ENCODE peak calls at places on chromosomes 4 and X, in five cellular contexts. U, L, F, C and T are unnamed samples.

GRCh38 chrX:109654710-109655109 is 29.7 kb upstream of the KCNE5 start:
- DNase-seq in F (no peak), U (no peak), C (no peak), L (no peak), T (no peak)

GRCh38 chrX:115978068-115978467 is 192.5 kb upstream of the AGTR2 start:
- DNase-seq in L (no peak), U (no peak), C (no peak), F (no peak), T (no peak)

GRCh38 chrX:10015711-10016515 is 48.8 kb downstream of the CLDN34 start:
- DNase-seq in U (no peak), F (peak; percentile 49), C (no peak), L (peak; percentile 65), T (peak; percentile 34)

GRCh38 chr4:107278791-107279481 is 242.8 kb upstream of the DKK2 start:
- DNase-seq in C (no peak), L (no peak), U (peak; percentile 45), F (no peak), T (no peak)

GRCh38 chrX:119539872-119540271 is 25.3 kb downstream of the STEEP1 start:
- DNase-seq in C (no peak), F (no peak), U (no peak), L (no peak), T (no peak)

GRCh38 chrX:149819371-149819770 is 37.6 kb downstream of the MAGEA9 start:
- DNase-seq in L (no peak), F (no peak), U (peak; percentile 67), C (peak; percentile 89), T (no peak)

GRCh38 chrX:95058815-95059214 is 1384.8 kb downstream of the FAM133A start:
- DNase-seq in F (no peak), C (peak; percentile 72), U (peak; percentile 85), L (no peak), T (no peak)

GRCh38 chr4:173505924-173506779 is 23.9 kb downstream of the HAND2 start:
- DNase-seq in C (no peak), F (peak; percentile 61), U (no peak), L (peak; percentile 81), T (peak; percentile 62)

GRCh38 chr4:15956179-15956850 is 6.7 kb downstream of the FGFBP2 start:
- DNase-seq in U (peak; percentile 23), C (peak; percentile 68), F (peak; percentile 84), L (peak; percentile 90), T (peak; percentile 88)

GRCh38 chr4:7435411-7436095 is 823 bp upstream of the PSAPL1 start:
- DNase-seq in L (no peak), U (peak; percentile 26), F (peak; percentile 77), C (no peak), T (peak; percentile 59)

GRCh38 chr4:183099537-183100297 is 660 bp downstream of the WWC2 start:
- DNase-seq in C (peak; percentile 35), L (peak; percentile 83), F (peak; percentile 73), U (no peak), T (peak; percentile 7)

GRCh38 chr4:111847256-111848108 is 297.8 kb upstream of the FAM241A start:
- DNase-seq in L (peak; percentile 23), U (no peak), F (peak; percentile 8), C (no peak), T (no peak)

GRCh38 chr4:147285751-147286150 is 195.1 kb upstream of the EDNRA start:
- DNase-seq in F (no peak), U (no peak), C (no peak), L (no peak), T (no peak)

GRCh38 chrX:15107367-15107988 is 162.4 kb downstream of the ASB9 start:
- DNase-seq in U (no peak), L (no peak), C (no peak), F (no peak), T (no peak)

GRCh38 chr4:95963456-95963855 is 123.6 kb downstream of the PDHA2 start:
- DNase-seq in L (no peak), U (no peak), F (no peak), C (peak; percentile 83), T (no peak)

GRCh38 chrX:123648028-123648810 is 84.6 kb downstream of the THOC2 start:
- DNase-seq in F (peak; percentile 83), L (peak; percentile 71), U (peak; percentile 74), C (no peak), T (no peak)

GRCh38 chr4:40099010-40099409 is 42.4 kb downstream of the N4BP2 start:
- DNase-seq in U (no peak), L (no peak), C (no peak), F (no peak), T (no peak)

GRCh38 chr4:17494258-17494657 is 17.6 kb downstream of the QDPR start:
- DNase-seq in U (peak; percentile 74), F (peak; percentile 72), C (peak; percentile 77), L (no peak), T (peak; percentile 19)

GRCh38 chrX:77953708-77954107 is 15.7 kb downstream of the PGAM4 start:
- DNase-seq in C (no peak), F (no peak), L (no peak), U (peak; percentile 46), T (no peak)

GRCh38 chr4:24105183-24106039 is 215.6 kb upstream of the PPARGC1A start:
- DNase-seq in C (peak; percentile 2), L (no peak), F (peak; percentile 28), U (peak; percentile 92), T (peak; percentile 32)

GRCh38 chrX:31383991-31384390 is 312.1 kb upstream of the FTHL17 start:
- DNase-seq in U (no peak), L (no peak), F (no peak), C (no peak), T (no peak)

GRCh38 chrX:88397551-88397950 is 349.5 kb upstream of the CPXCR1 start:
- DNase-seq in C (no peak), F (no peak), U (no peak), L (no peak), T (no peak)

GRCh38 chr4:120991885-120992284 is 69.4 kb upstream of the PRDM5 start:
- DNase-seq in L (no peak), F (no peak), C (no peak), U (no peak), T (peak; percentile 78)

GRCh38 chr4:181659202-181659601 is 584.0 kb upstream of the TENM3 start:
- DNase-seq in U (no peak), L (no peak), F (no peak), C (no peak), T (no peak)

GRCh38 chr4:141896687-141897086 is 260.3 kb downstream of the IL15 start:
- DNase-seq in U (no peak), L (no peak), C (no peak), F (no peak), T (no peak)

GRCh38 chr4:111755571-111755970 is 389.7 kb upstream of the FAM241A start:
- DNase-seq in C (no peak), U (no peak), L (peak; percentile 9), F (no peak), T (no peak)

GRCh38 chr4:65007841-65008439 is 598.7 kb upstream of the TECRL start:
- DNase-seq in C (peak; percentile 23), F (peak; percentile 71), L (peak; percentile 73), U (peak; percentile 42), T (no peak)

GRCh38 chrX:9530848-9531274 is 66.0 kb downstream of the TBL1X start:
- DNase-seq in L (peak; percentile 92), F (peak; percentile 77), C (peak; percentile 3), U (peak; percentile 82), T (peak; percentile 56)

GRCh38 chr4:140038031-140038533 is 115.9 kb downstream of the MAML3 start:
- DNase-seq in C (peak; percentile 51), F (no peak), L (no peak), U (peak; percentile 88), T (no peak)

GRCh38 chrX:107374116-107374515 is 75.3 kb upstream of the FRMPD3 start:
- DNase-seq in L (peak; percentile 48), F (no peak), U (no peak), C (no peak), T (no peak)

DNA sequence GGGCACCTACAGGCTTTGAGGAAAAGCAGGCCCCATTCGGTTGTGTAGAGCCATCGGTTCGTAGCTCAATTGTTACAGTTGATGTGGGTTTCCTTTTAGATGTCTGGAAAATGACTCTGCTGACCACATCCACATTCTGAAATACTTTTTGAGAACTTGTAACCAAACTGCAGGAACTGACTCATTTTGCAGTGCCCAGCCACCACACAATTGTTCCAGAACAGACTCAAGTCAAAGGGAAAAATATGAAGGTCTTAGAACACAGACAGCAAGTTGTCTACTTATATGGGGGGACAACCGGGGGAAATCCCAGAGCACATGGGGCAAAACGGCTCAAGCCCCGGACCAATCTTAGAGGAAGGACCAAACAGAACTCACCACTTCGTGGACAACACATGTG is 557.6 kb upstream of the DIPK2B start:
- DNase-seq in U (peak; percentile 95), F (no peak), L (no peak), C (peak; percentile 89), T (no peak)
- H2AFZ ChIP-seq in U (no peak overlapping the region), F (no peak overlapping the region), L (no peak overlapping the region), C (no peak overlapping the region), T (no peak overlapping the region)

GRCh38 chr4:55177461-55177860 is 52.1 kb upstream of the KDR start:
- DNase-seq in F (no peak), C (no peak), U (no peak), L (no peak), T (no peak)
- H3K4me1 ChIP-seq in F (no peaks in the 10 kb centered on the region), C (peaks cover 30% of the 10 kb centered on the region), U (peaks cover 47% of the 10 kb centered on the region), L (peaks cover 10% of the 10 kb centered on the region), T (peaks cover 2% of the 10 kb centered on the region)

DNA sequence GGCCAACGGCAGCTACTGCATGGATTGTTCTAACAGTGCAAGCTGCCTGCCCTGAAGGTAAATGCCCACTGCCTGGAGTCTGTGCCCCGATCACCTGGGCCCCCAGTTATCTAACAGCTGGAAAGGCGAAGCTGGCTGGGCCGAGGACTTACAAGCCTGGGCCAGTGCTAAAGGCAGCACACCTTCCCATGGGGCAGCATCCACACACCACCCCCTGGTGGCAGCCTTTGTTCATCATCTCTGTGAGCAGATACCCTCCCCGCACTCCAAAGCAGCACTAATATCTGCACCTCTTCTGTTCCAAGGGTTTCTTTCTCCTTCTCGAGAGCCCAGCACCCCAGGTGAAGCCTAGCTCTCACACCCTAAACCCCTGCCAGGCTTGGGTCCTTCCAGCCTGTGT is 7.6 kb downstream of the SLC2A9 start:
- DNase-seq in F (peak; percentile 70), U (no peak), L (peak; percentile 75), C (peak; percentile 43), T (peak; percentile 40)
- H2AFZ ChIP-seq in F (no peak overlapping the region), U (no peak overlapping the region), L (peak overlapping the region; percentile 82), C (no peak overlapping the region), T (no peak overlapping the region)

DNA sequence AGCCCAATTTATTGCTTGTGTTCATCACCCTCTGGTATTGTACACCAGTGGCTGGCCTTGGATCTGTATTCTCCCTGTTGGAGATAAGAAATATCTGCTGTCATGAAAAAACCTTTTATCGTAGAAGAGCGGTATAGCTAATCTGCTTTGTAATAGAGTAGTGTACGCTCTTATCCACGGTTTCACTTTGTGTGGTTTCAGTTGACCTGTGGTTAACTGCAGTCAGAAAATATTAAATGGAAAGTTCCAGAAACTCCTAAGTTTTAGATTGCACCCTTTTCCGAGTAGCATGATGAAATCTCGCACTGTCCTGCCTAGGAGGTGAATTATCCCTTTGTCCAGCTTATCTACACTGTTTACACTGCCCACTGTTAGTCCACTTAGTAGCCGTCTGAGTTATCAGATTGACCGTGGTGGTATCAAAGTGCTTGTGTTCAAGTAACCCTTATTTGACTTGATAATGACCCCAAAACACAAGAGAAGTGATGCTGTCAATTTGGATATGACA is 42.4 kb downstream of the KDM6A start:
- DNase-seq in U (peak; percentile 59), C (no peak), F (no peak), L (no peak), T (no peak)
- H3K4me1 ChIP-seq in U (peaks cover 16% of the 10 kb centered on the region), C (peaks cover 12% of the 10 kb centered on the region), F (no peaks in the 10 kb centered on the region), L (no peaks in the 10 kb centered on the region), T (no peaks in the 10 kb centered on the region)